ENCODE peak calls at places on chromosome 21, in seven cellular contexts. One of them, this sample, is unnamed. For H3K9me3, the result is how much of the 10 kb centered on the place peaks cover.

GRCh38 chr21:43361127-43361492 is 65.8 kb downstream of the SIK1 start:
- DNase-seq in left lung: no peak
- DNase-seq in effector memory CD4-positive, alpha-beta T cell: no peak
- DNase-seq in transverse colon: peak
- DNase-seq in ovary: no peak
- DNase-seq in psoas muscle: peak
- DNase-seq in mucosa of descending colon: peak
- DNase-seq in this sample: peak

GRCh38 chr21:42513985-42514882 is 582 bp downstream of the SLC37A1 start:
- DNase-seq in effector memory CD4-positive, alpha-beta T cell: peak
- DNase-seq in mucosa of descending colon: peak
- DNase-seq in transverse colon: peak
- DNase-seq in ovary: no peak
- DNase-seq in psoas muscle: peak
- DNase-seq in left lung: peak
- DNase-seq in this sample: peak

GRCh38 chr21:33198346-33199135 is 31.2 kb upstream of the IFNAR2 start:
- DNase-seq in left lung: peak
- DNase-seq in transverse colon: peak
- DNase-seq in ovary: peak
- DNase-seq in effector memory CD4-positive, alpha-beta T cell: no peak
- DNase-seq in mucosa of descending colon: no peak
- DNase-seq in psoas muscle: peak
- DNase-seq in this sample: peak

GRCh38 chr21:39397651-39398385 is 47.8 kb downstream of the LCA5L start:
- DNase-seq in ovary: no peak
- DNase-seq in left lung: no peak
- DNase-seq in transverse colon: no peak
- DNase-seq in mucosa of descending colon: no peak
- DNase-seq in psoas muscle: no peak
- DNase-seq in effector memory CD4-positive, alpha-beta T cell: no peak
- DNase-seq in this sample: no peak

GRCh38 chr21:42705346-42705745 is 51.9 kb downstream of the PDE9A start:
- DNase-seq in effector memory CD4-positive, alpha-beta T cell: no peak
- DNase-seq in ovary: no peak
- DNase-seq in mucosa of descending colon: no peak
- DNase-seq in psoas muscle: no peak
- DNase-seq in left lung: no peak
- DNase-seq in transverse colon: no peak
- DNase-seq in this sample: no peak

GRCh38 chr21:36696640-36697472 is 2.1 kb upstream of the SIM2 start:
- DNase-seq in left lung: no peak
- DNase-seq in transverse colon: no peak
- DNase-seq in psoas muscle: no peak
- DNase-seq in effector memory CD4-positive, alpha-beta T cell: no peak
- DNase-seq in ovary: no peak
- DNase-seq in mucosa of descending colon: no peak
- DNase-seq in this sample: no peak

GRCh38 chr21:35050348-35051286 is 1.5 kb upstream of the RUNX1 start:
- DNase-seq in psoas muscle: no peak
- DNase-seq in effector memory CD4-positive, alpha-beta T cell: no peak
- DNase-seq in transverse colon: no peak
- DNase-seq in left lung: no peak
- DNase-seq in ovary: no peak
- DNase-seq in mucosa of descending colon: no peak
- DNase-seq in this sample: no peak

GRCh38 chr21:43339668-43340067 is 87.3 kb downstream of the SIK1 start:
- DNase-seq in effector memory CD4-positive, alpha-beta T cell: no peak
- DNase-seq in ovary: no peak
- DNase-seq in psoas muscle: peak
- DNase-seq in transverse colon: no peak
- DNase-seq in left lung: no peak
- DNase-seq in mucosa of descending colon: no peak
- DNase-seq in this sample: peak

GRCh38 chr21:45302082-45303061 is 14.7 kb upstream of the POFUT2 start:
- DNase-seq in ovary: peak
- DNase-seq in transverse colon: peak
- DNase-seq in effector memory CD4-positive, alpha-beta T cell: peak
- DNase-seq in mucosa of descending colon: peak
- DNase-seq in left lung: peak
- DNase-seq in psoas muscle: peak
- DNase-seq in this sample: peak

GRCh38 chr21:45299864-45300785 is 12.4 kb upstream of the POFUT2 start:
- DNase-seq in ovary: peak
- DNase-seq in effector memory CD4-positive, alpha-beta T cell: no peak
- DNase-seq in psoas muscle: no peak
- DNase-seq in transverse colon: no peak
- DNase-seq in mucosa of descending colon: peak
- DNase-seq in left lung: peak
- DNase-seq in this sample: no peak

GRCh38 chr21:45301521-45302081 is 13.9 kb upstream of the POFUT2 start:
- DNase-seq in psoas muscle: no peak
- DNase-seq in transverse colon: no peak
- DNase-seq in left lung: no peak
- DNase-seq in ovary: no peak
- DNase-seq in effector memory CD4-positive, alpha-beta T cell: no peak
- DNase-seq in mucosa of descending colon: no peak
- DNase-seq in this sample: peak

GRCh38 chr21:45299026-45299863 is 11.6 kb upstream of the POFUT2 start:
- DNase-seq in mucosa of descending colon: peak
- DNase-seq in effector memory CD4-positive, alpha-beta T cell: no peak
- DNase-seq in transverse colon: no peak
- DNase-seq in left lung: peak
- DNase-seq in psoas muscle: no peak
- DNase-seq in ovary: peak
- DNase-seq in this sample: peak

DNA sequence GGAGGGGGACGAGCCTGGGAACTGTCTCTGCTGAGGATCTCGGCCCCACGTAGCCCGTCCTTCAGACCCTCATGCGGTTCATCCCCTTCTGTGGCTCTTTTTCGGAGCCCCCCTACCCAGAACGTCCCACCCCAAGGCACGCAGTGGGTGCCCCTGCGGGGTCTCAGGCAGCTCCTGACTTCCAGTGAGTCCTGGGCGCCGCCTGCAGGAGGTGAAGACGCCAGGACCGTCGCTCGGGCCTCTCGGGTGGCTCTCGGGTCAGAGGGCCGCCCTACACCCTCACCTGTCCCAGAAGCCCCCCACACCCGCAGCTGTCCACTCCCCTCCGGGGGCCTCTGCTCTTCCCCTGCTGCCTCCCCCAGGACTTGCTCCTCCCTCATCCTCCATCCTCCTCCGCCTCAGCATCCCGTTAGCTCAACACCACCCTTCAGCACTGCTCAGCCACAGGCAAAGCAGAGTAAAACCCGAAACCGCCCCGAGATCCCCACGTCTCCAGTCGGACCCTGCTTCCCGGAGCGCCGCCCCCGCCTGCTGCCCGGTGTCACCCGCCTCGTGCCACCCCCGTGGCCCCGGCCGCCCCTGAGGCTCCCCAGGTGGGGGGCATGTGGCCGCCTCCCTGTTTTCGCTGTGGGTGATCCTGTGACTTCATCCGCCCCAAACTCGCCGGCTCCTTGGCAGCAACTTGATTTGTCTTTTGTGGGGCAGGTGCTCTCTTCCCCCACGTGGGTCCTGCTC is 13.3 kb upstream of the POFUT2 start:
- DNase-seq in left lung: peak
- DNase-seq in effector memory CD4-positive, alpha-beta T cell: no peak
- DNase-seq in psoas muscle: no peak
- DNase-seq in mucosa of descending colon: peak
- DNase-seq in transverse colon: no peak
- DNase-seq in ovary: peak
- DNase-seq in this sample: no peak
- H3K4me3 ChIP-seq in left lung: no peak
- H3K4me3 ChIP-seq in effector memory CD4-positive, alpha-beta T cell: no peak
- H3K4me3 ChIP-seq in psoas muscle: no peak
- H3K4me3 ChIP-seq in mucosa of descending colon: no peak
- H3K4me3 ChIP-seq in transverse colon: no peak
- H3K4me3 ChIP-seq in ovary: no peak
- H3K4me3 ChIP-seq in this sample: no peak

GRCh38 chr21:27722095-27722494 is 755.2 kb upstream of the ADAMTS5 start:
- DNase-seq in effector memory CD4-positive, alpha-beta T cell: no peak
- DNase-seq in psoas muscle: no peak
- DNase-seq in transverse colon: no peak
- DNase-seq in left lung: no peak
- DNase-seq in ovary: no peak
- DNase-seq in mucosa of descending colon: no peak
- DNase-seq in this sample: no peak
- H3K9me3 ChIP-seq in effector memory CD4-positive, alpha-beta T cell: under half
- H3K9me3 ChIP-seq in psoas muscle: under half
- H3K9me3 ChIP-seq in transverse colon: under half
- H3K9me3 ChIP-seq in left lung: under half
- H3K9me3 ChIP-seq in ovary: under half
- H3K9me3 ChIP-seq in mucosa of descending colon: under half
- H3K9me3 ChIP-seq in this sample: under half

GRCh38 chr21:45292399-45293213 is 4.9 kb upstream of the POFUT2 start:
- DNase-seq in mucosa of descending colon: peak
- DNase-seq in effector memory CD4-positive, alpha-beta T cell: peak
- DNase-seq in ovary: peak
- DNase-seq in psoas muscle: peak
- DNase-seq in left lung: peak
- DNase-seq in transverse colon: peak
- DNase-seq in this sample: peak

GRCh38 chr21:45293214-45293725 is 5.6 kb upstream of the POFUT2 start:
- DNase-seq in mucosa of descending colon: peak
- DNase-seq in ovary: peak
- DNase-seq in transverse colon: no peak
- DNase-seq in psoas muscle: no peak
- DNase-seq in effector memory CD4-positive, alpha-beta T cell: no peak
- DNase-seq in left lung: no peak
- DNase-seq in this sample: peak

GRCh38 chr21:45289655-45290515 is 2.2 kb upstream of the POFUT2 start:
- DNase-seq in psoas muscle: no peak
- DNase-seq in effector memory CD4-positive, alpha-beta T cell: no peak
- DNase-seq in left lung: peak
- DNase-seq in mucosa of descending colon: peak
- DNase-seq in transverse colon: no peak
- DNase-seq in ovary: no peak
- DNase-seq in this sample: no peak

GRCh38 chr21:45290948-45291612 is 3.4 kb upstream of the POFUT2 start:
- DNase-seq in left lung: peak
- DNase-seq in mucosa of descending colon: peak
- DNase-seq in ovary: peak
- DNase-seq in psoas muscle: no peak
- DNase-seq in effector memory CD4-positive, alpha-beta T cell: no peak
- DNase-seq in transverse colon: no peak
- DNase-seq in this sample: peak

GRCh38 chr21:45291613-45292398 is 4.1 kb upstream of the POFUT2 start:
- DNase-seq in transverse colon: no peak
- DNase-seq in mucosa of descending colon: peak
- DNase-seq in ovary: peak
- DNase-seq in left lung: peak
- DNase-seq in psoas muscle: no peak
- DNase-seq in effector memory CD4-positive, alpha-beta T cell: no peak
- DNase-seq in this sample: peak
- H3K4me3 ChIP-seq in transverse colon: no peak
- H3K4me3 ChIP-seq in mucosa of descending colon: no peak
- H3K4me3 ChIP-seq in ovary: no peak
- H3K4me3 ChIP-seq in left lung: no peak
- H3K4me3 ChIP-seq in psoas muscle: no peak
- H3K4me3 ChIP-seq in effector memory CD4-positive, alpha-beta T cell: no peak
- H3K4me3 ChIP-seq in this sample: no peak

GRCh38 chr21:7953058-7953457 is 2568.3 kb upstream of the TPTE start:
- DNase-seq in mucosa of descending colon: no peak
- DNase-seq in effector memory CD4-positive, alpha-beta T cell: no peak
- DNase-seq in ovary: no peak
- DNase-seq in psoas muscle: no peak
- DNase-seq in left lung: no peak
- DNase-seq in transverse colon: no peak
- DNase-seq in this sample: no peak
- H3K9me3 ChIP-seq in mucosa of descending colon: half or more
- H3K9me3 ChIP-seq in effector memory CD4-positive, alpha-beta T cell: half or more
- H3K9me3 ChIP-seq in ovary: under half
- H3K9me3 ChIP-seq in psoas muscle: half or more
- H3K9me3 ChIP-seq in left lung: half or more
- H3K9me3 ChIP-seq in transverse colon: half or more
- H3K9me3 ChIP-seq in this sample: under half

GRCh38 chr21:16322423-16322822 is 592.6 kb downstream of the USP25 start:
- DNase-seq in left lung: no peak
- DNase-seq in psoas muscle: no peak
- DNase-seq in ovary: no peak
- DNase-seq in effector memory CD4-positive, alpha-beta T cell: no peak
- DNase-seq in mucosa of descending colon: no peak
- DNase-seq in transverse colon: no peak
- DNase-seq in this sample: no peak
- H3K4me3 ChIP-seq in left lung: no peak
- H3K4me3 ChIP-seq in psoas muscle: no peak
- H3K4me3 ChIP-seq in ovary: no peak
- H3K4me3 ChIP-seq in effector memory CD4-positive, alpha-beta T cell: no peak
- H3K4me3 ChIP-seq in mucosa of descending colon: no peak
- H3K4me3 ChIP-seq in transverse colon: no peak
- H3K4me3 ChIP-seq in this sample: no peak

GRCh38 chr21:24444736-24445135 is 1162.5 kb downstream of the MRPL39 start:
- DNase-seq in psoas muscle: no peak
- DNase-seq in left lung: no peak
- DNase-seq in effector memory CD4-positive, alpha-beta T cell: no peak
- DNase-seq in mucosa of descending colon: no peak
- DNase-seq in ovary: no peak
- DNase-seq in transverse colon: no peak
- DNase-seq in this sample: no peak
- H3K9me3 ChIP-seq in psoas muscle: under half
- H3K9me3 ChIP-seq in left lung: under half
- H3K9me3 ChIP-seq in effector memory CD4-positive, alpha-beta T cell: under half
- H3K9me3 ChIP-seq in mucosa of descending colon: under half
- H3K9me3 ChIP-seq in ovary: under half
- H3K9me3 ChIP-seq in transverse colon: under half
- H3K9me3 ChIP-seq in this sample: under half

GRCh38 chr21:46635324-46636180 is at the start of gene PRMT2:
- DNase-seq in effector memory CD4-positive, alpha-beta T cell: peak
- DNase-seq in psoas muscle: peak
- DNase-seq in left lung: peak
- DNase-seq in transverse colon: peak
- DNase-seq in mucosa of descending colon: peak
- DNase-seq in ovary: peak
- DNase-seq in this sample: peak

GRCh38 chr21:46633561-46633960 is 1.9 kb upstream of the PRMT2 start:
- DNase-seq in mucosa of descending colon: no peak
- DNase-seq in transverse colon: no peak
- DNase-seq in psoas muscle: no peak
- DNase-seq in effector memory CD4-positive, alpha-beta T cell: no peak
- DNase-seq in left lung: no peak
- DNase-seq in ovary: no peak
- DNase-seq in this sample: no peak

GRCh38 chr21:46636181-46636512 is 673 bp downstream of the PRMT2 start:
- DNase-seq in left lung: no peak
- DNase-seq in psoas muscle: no peak
- DNase-seq in ovary: no peak
- DNase-seq in transverse colon: no peak
- DNase-seq in mucosa of descending colon: no peak
- DNase-seq in effector memory CD4-positive, alpha-beta T cell: no peak
- DNase-seq in this sample: no peak

GRCh38 chr21:46634966-46635323 is 529 bp upstream of the PRMT2 start:
- DNase-seq in mucosa of descending colon: no peak
- DNase-seq in left lung: peak
- DNase-seq in transverse colon: no peak
- DNase-seq in effector memory CD4-positive, alpha-beta T cell: no peak
- DNase-seq in psoas muscle: no peak
- DNase-seq in ovary: peak
- DNase-seq in this sample: no peak

GRCh38 chr21:46634427-46634826 is 1.0 kb upstream of the PRMT2 start:
- DNase-seq in psoas muscle: no peak
- DNase-seq in mucosa of descending colon: no peak
- DNase-seq in effector memory CD4-positive, alpha-beta T cell: no peak
- DNase-seq in transverse colon: no peak
- DNase-seq in left lung: no peak
- DNase-seq in ovary: no peak
- DNase-seq in this sample: no peak
- H3K4me3 ChIP-seq in psoas muscle: peak
- H3K4me3 ChIP-seq in mucosa of descending colon: no peak
- H3K4me3 ChIP-seq in effector memory CD4-positive, alpha-beta T cell: peak
- H3K4me3 ChIP-seq in transverse colon: no peak
- H3K4me3 ChIP-seq in left lung: peak
- H3K4me3 ChIP-seq in ovary: no peak
- H3K4me3 ChIP-seq in this sample: no peak

GRCh38 chr21:19122371-19122770 is 718.8 kb upstream of the TMPRSS15 start:
- DNase-seq in ovary: no peak
- DNase-seq in left lung: no peak
- DNase-seq in effector memory CD4-positive, alpha-beta T cell: no peak
- DNase-seq in mucosa of descending colon: no peak
- DNase-seq in transverse colon: no peak
- DNase-seq in psoas muscle: no peak
- DNase-seq in this sample: no peak
- H3K9me3 ChIP-seq in ovary: under half
- H3K9me3 ChIP-seq in left lung: under half
- H3K9me3 ChIP-seq in effector memory CD4-positive, alpha-beta T cell: under half
- H3K9me3 ChIP-seq in mucosa of descending colon: under half
- H3K9me3 ChIP-seq in transverse colon: under half
- H3K9me3 ChIP-seq in psoas muscle: under half
- H3K9me3 ChIP-seq in this sample: under half